ENCODE peak calls at places on chromosomes 13 and 19, in ten cellular contexts. I is sciatic nerve; A is Daoy; T is EL; V is stimulated activated CD8-positive, alpha-beta memory T cell treated with anti-CD3 and anti-CD28 coated beads, Interleukin-2, amount 100 ng/mL, for 1 hour; B is activated CD4-positive, alpha-beta T cell treated with anti-CD3 and anti-CD28 coated beads, Interleukin-2, amount 50 U/mL, for 48 hours; J is NCI-H446 treated with DMSO at 0.1 percent for 48 hours; S is CD14-positive monocyte; C is NT2/D1; U is effector memory CD4-positive, alpha-beta T cell. G is an unnamed sample.
A peak's percentile ranks its signal among the peaks of the same experiment; 100 is the strongest.

GRCh38 chr19:44602071-44602470 is 11.3 kb upstream of the IGSF23 start:
- DNase-seq in B (no peak), C (no peak), A (no peak), T (no peak), S (no peak), V (no peak), U (no peak), J (no peak), I (no peak), G (no peak)

GRCh38 chr19:2051771-2052704 is 994 bp upstream of the MKNK2 start:
- DNase-seq in S (no peak), A (no peak), T (peak; percentile 29), B (peak; percentile 53), I (peak; percentile 78), J (no peak), U (peak; percentile 52), V (no peak), C (no peak), G (no peak)

GRCh38 chr19:52991484-52991883 is 22.2 kb upstream of the ERVV-1 start:
- DNase-seq in A (peak; percentile 84), T (peak; percentile 94), C (no peak), I (no peak), V (no peak), J (no peak), U (no peak), S (no peak), B (no peak), G (no peak)

GRCh38 chr13:46598820-46599180 is 45.8 kb downstream of the LRCH1 start:
- DNase-seq in C (no peak), A (no peak), B (no peak), J (no peak), T (no peak), V (no peak), S (no peak), I (no peak), U (no peak), G (no peak)

GRCh38 chr13:109447667-109448066 is 338.7 kb downstream of the IRS2 start:
- DNase-seq in T (no peak), I (no peak), J (no peak), V (no peak), A (no peak), C (no peak), U (no peak), B (no peak), S (no peak), G (no peak)

GRCh38 chr19:54035215-54036178 is 28.2 kb downstream of the VSTM1 start:
- DNase-seq in J (no peak), S (no peak), B (no peak), A (peak; percentile 89), C (peak; percentile 77), U (no peak), V (no peak), T (peak; percentile 87), I (no peak), G (no peak)

GRCh38 chr13:33060815-33061214 is 44.6 kb downstream of the KL start:
- DNase-seq in I (no peak), U (no peak), S (no peak), J (no peak), V (no peak), T (no peak), B (no peak), C (no peak), A (no peak), G (no peak)

GRCh38 chr13:52414963-52415362 is 9.0 kb upstream of the THSD1 start:
- DNase-seq in V (no peak), S (no peak), T (peak; percentile 72), J (no peak), I (no peak), U (no peak), A (no peak), B (no peak), C (no peak), G (no peak)

GRCh38 chr13:97780486-97780885 is 173.0 kb upstream of the IPO5 start:
- DNase-seq in A (no peak), I (no peak), B (no peak), J (no peak), T (no peak), U (no peak), C (no peak), V (no peak), S (no peak), G (no peak)

GRCh38 chr19:45929247-45929646 is 14.7 kb upstream of the NANOS2 start:
- DNase-seq in A (no peak), C (no peak), V (no peak), S (no peak), J (no peak), B (no peak), T (no peak), I (no peak), U (no peak), G (no peak)

GRCh38 chr13:114142640-114143490 is 10.4 kb upstream of the RASA3 start:
- DNase-seq in V (no peak), A (no peak), C (no peak), J (no peak), T (no peak), S (peak; percentile 78), U (peak; percentile 70), I (no peak), B (peak; percentile 60), G (no peak)

GRCh38 chr19:16566161-16566560 is 6.1 kb downstream of the SLC35E1 start:
- DNase-seq in A (no peak), I (no peak), B (peak; percentile 62), S (no peak), U (peak; percentile 82), C (no peak), J (no peak), V (peak; percentile 65), T (no peak), G (no peak)

GRCh38 chr19:21934593-21934992 is 76.2 kb downstream of the ZNF208 start:
- DNase-seq in S (no peak), B (no peak), U (no peak), C (no peak), I (no peak), A (no peak), J (no peak), V (no peak), T (no peak), G (no peak)

GRCh38 chr19:3404324-3405260 is 38.2 kb downstream of the NFIC start:
- DNase-seq in I (peak; percentile 95), A (peak; percentile 88), B (no peak), T (peak; percentile 75), S (no peak), J (peak; percentile 91), U (no peak), C (no peak), V (no peak), G (no peak)

GRCh38 chr19:45577111-45577905 is 7.3 kb downstream of the OPA3 start:
- DNase-seq in J (no peak), U (no peak), A (peak; percentile 74), V (no peak), B (no peak), T (peak; percentile 92), C (no peak), I (no peak), S (no peak), G (no peak)

GRCh38 chr19:40813182-40813581 is 14.2 kb downstream of the EGLN2 start:
- DNase-seq in S (peak; percentile 30), J (no peak), V (no peak), T (no peak), U (no peak), A (no peak), C (no peak), B (no peak), I (no peak), G (no peak)

GRCh38 chr19:55387736-55388497 is 2.2 kb downstream of the RPL28 start:
- DNase-seq in J (no peak), V (no peak), S (no peak), I (no peak), B (no peak), T (no peak), A (no peak), U (no peak), C (no peak), G (no peak)

GRCh38 chr13:64639206-64639605 is 2590.9 kb downstream of the PCDH9 start:
- DNase-seq in B (no peak), U (no peak), T (peak; percentile 2), V (no peak), J (no peak), S (no peak), C (no peak), I (no peak), A (no peak), G (no peak)

GRCh38 chr13:67080351-67080750 is 149.8 kb downstream of the PCDH9 start:
- DNase-seq in S (no peak), A (no peak), J (no peak), T (no peak), C (no peak), V (no peak), I (no peak), B (no peak), U (no peak), G (no peak)

GRCh38 chr19:35773020-35773809 is 2.1 kb upstream of the ARHGAP33 start:
- DNase-seq in A (peak; percentile 38), I (no peak), U (no peak), T (no peak), V (no peak), J (no peak), B (no peak), C (no peak), S (no peak), G (no peak)

GRCh38 chr19:289651-290538 is 1.3 kb downstream of the PLPP2 start:
- DNase-seq in I (no peak), J (no peak), B (peak; percentile 15), T (peak; percentile 35), U (no peak), V (peak; percentile 26), A (peak; percentile 91), C (peak; percentile 76), S (no peak), G (no peak)

GRCh38 chr19:55472463-55472862 is 4.0 kb upstream of the ZNF628 start:
- DNase-seq in S (no peak), J (no peak), V (no peak), A (peak; percentile 84), U (no peak), C (no peak), B (no peak), I (no peak), T (peak; percentile 89), G (no peak)

GRCh38 chr19:39813264-39813998 is 20.5 kb downstream of the DYRK1B start:
- DNase-seq in S (no peak), C (no peak), T (no peak), V (no peak), J (no peak), A (no peak), U (no peak), I (no peak), B (no peak), G (no peak)

GRCh38 chr13:34011552-34012085 is 193.7 kb downstream of the RFC3 start:
- DNase-seq in U (no peak), J (no peak), T (no peak), C (no peak), A (no peak), B (no peak), S (no peak), I (no peak), V (no peak), G (no peak)

GRCh38 chr13:67086260-67086659 is 143.9 kb downstream of the PCDH9 start:
- DNase-seq in J (no peak), T (no peak), V (no peak), A (no peak), U (no peak), S (no peak), B (no peak), C (no peak), I (no peak), G (no peak)

GRCh38 chr13:93942016-93942415 is 537.5 kb downstream of the DCT start:
- DNase-seq in I (no peak), J (no peak), T (peak; percentile 4), U (no peak), C (no peak), V (no peak), A (no peak), S (no peak), B (no peak), G (no peak)

GRCh38 chr13:93635687-93636086 is 409.1 kb downstream of the GPC6 start:
- DNase-seq in U (no peak), A (no peak), T (peak; percentile 40), C (no peak), B (no peak), J (no peak), V (no peak), I (no peak), S (no peak), G (no peak)

G was measured in esophagus squamous epithelium.